ENCODE peak calls at places on chromosomes 1 and 21, in seven cellular contexts. L is activated T-cell treated with anti-CD3 and anti-CD28 coated beads for 1 hour; Z is nucleus accumbens; F is keratinocyte; N is right atrium auricular region; R is upper lobe of right lung; W is activated CD8-positive, alpha-beta memory T cell treated with anti-CD3 and anti-CD28 coated beads, Interleukin-2, amount 50 U/mL, for 4 hours. S is an unnamed sample.

GRCh38 chr1:75588779-75589475 is 22.0 kb downstream of the SLC44A5 start:
- DNase-seq in F (no peak), Z (no peak), N (no peak), L (no peak), R (no peak), W (no peak), S (peak)

GRCh38 chr1:29575277-29575676 is 339.0 kb downstream of the PTPRU start:
- DNase-seq in W (no peak), R (peak), F (no peak), L (no peak), N (no peak), Z (no peak), S (no peak)

GRCh38 chr1:224615861-224616760 is at the start of gene CNIH3:
- DNase-seq in Z (peak), F (no peak), N (no peak), L (peak), W (peak), R (no peak), S (no peak)

GRCh38 chr1:85230305-85230977 is 29.0 kb downstream of the C1orf52 start:
- DNase-seq in R (no peak), F (no peak), N (no peak), W (no peak), L (no peak), Z (no peak), S (no peak)

GRCh38 chr1:163090321-163090945 is 21.3 kb downstream of the RGS4 start:
- DNase-seq in R (no peak), N (no peak), Z (no peak), W (no peak), L (no peak), F (no peak), S (no peak)

GRCh38 chr1:108124622-108125311 is 75.4 kb downstream of the SLC25A24 start:
- DNase-seq in F (no peak), N (no peak), L (no peak), W (no peak), Z (no peak), R (no peak), S (no peak)

GRCh38 chr1:33824971-33825370 is 38.9 kb upstream of the HMGB4 start:
- DNase-seq in W (no peak), Z (no peak), R (no peak), N (no peak), F (no peak), L (no peak), S (no peak)

GRCh38 chr1:168693197-168693871 is 35.7 kb downstream of the DPT start:
- DNase-seq in R (no peak), L (no peak), Z (no peak), N (no peak), F (no peak), W (no peak), S (peak)

GRCh38 chr1:1144122-1144842 is 28.4 kb upstream of the C1orf159 start:
- DNase-seq in Z (no peak), N (no peak), R (peak), L (peak), W (peak), F (no peak), S (no peak)

GRCh38 chr1:111660204-111661150 is 40.9 kb downstream of the RAP1A start:
- DNase-seq in W (no peak), L (no peak), Z (no peak), N (no peak), F (no peak), R (no peak), S (no peak)

GRCh38 chr1:102184477-102184876 is 187.8 kb upstream of the OLFM3 start:
- DNase-seq in L (no peak), Z (no peak), W (no peak), N (no peak), F (no peak), R (no peak), S (no peak)

GRCh38 chr1:10816743-10817369 is 20.4 kb upstream of the CASZ1 start:
- DNase-seq in N (no peak), Z (no peak), F (no peak), W (no peak), R (no peak), L (no peak), S (no peak)

GRCh38 chr1:157312270-157312812 is 174.1 kb upstream of the ETV3 start:
- DNase-seq in W (no peak), L (no peak), R (no peak), N (no peak), Z (no peak), F (no peak), S (no peak)

GRCh38 chr1:183472488-183473285 is at the start of gene SMG7:
- DNase-seq in R (peak), F (no peak), W (peak), N (no peak), L (peak), Z (peak), S (no peak)

GRCh38 chr1:54394104-54394503 is 12.1 kb downstream of the SSBP3 start:
- DNase-seq in F (no peak), W (no peak), Z (no peak), R (no peak), L (no peak), N (no peak), S (no peak)

GRCh38 chr1:44842763-44843655 is at the start of gene PTCH2:
- DNase-seq in W (peak), R (peak), N (no peak), F (no peak), L (no peak), Z (peak), S (no peak)

GRCh38 chr1:200150721-200151120 is 123.2 kb downstream of the NR5A2 start:
- DNase-seq in Z (no peak), N (no peak), L (no peak), R (no peak), F (no peak), W (no peak), S (no peak)

GRCh38 chr1:163093579-163093978 is 24.4 kb downstream of the RGS4 start:
- DNase-seq in N (no peak), L (no peak), Z (no peak), F (no peak), R (no peak), W (no peak), S (no peak)

GRCh38 chr1:102572637-102573036 is 535.7 kb downstream of the COL11A1 start:
- DNase-seq in F (no peak), N (no peak), W (no peak), L (no peak), R (no peak), Z (no peak), S (no peak)

GRCh38 chr1:48596036-48596435 is 124.0 kb upstream of the SPATA6 start:
- DNase-seq in R (no peak), N (no peak), Z (no peak), L (no peak), F (no peak), W (no peak), S (no peak)

GRCh38 chr21:44618504-44618903 is 6.6 kb downstream of the KRTAP10-8 start:
- DNase-seq in Z (no peak), R (peak), F (no peak), N (peak), W (no peak), L (no peak), S (peak)

GRCh38 chr1:161849518-161849917 is 83.4 kb downstream of the ATF6 start:
- DNase-seq in R (no peak), F (no peak), N (no peak), Z (no peak), W (no peak), L (no peak), S (no peak)

GRCh38 chr1:27572679-27573426 is 31.1 kb downstream of the AHDC1 start:
- DNase-seq in W (no peak), N (peak), L (no peak), Z (no peak), F (no peak), R (no peak), S (no peak)